ENCODE peak calls at places on chromosomes 1 and 21, in seven cellular contexts. R, E, V, L, B, H and Z are unnamed samples.

GRCh38 chr1:44500181-44501021 is 95.3 kb downstream of the RNF220 start:
- DNase-seq in R (peak; percentile 15), E (peak; percentile 85), V (no peak), L (peak; percentile 50), B (no peak), H (peak; percentile 53), Z (no peak)

GRCh38 chr1:6998267-6998666 is 213.0 kb downstream of the CAMTA1 start:
- DNase-seq in R (no peak), E (peak; percentile 80), V (peak; percentile 58), L (peak; percentile 87), B (peak; percentile 17), H (no peak), Z (no peak)

GRCh38 chr1:77976433-77977076 is 2.3 kb downstream of the FUBP1 start:
- DNase-seq in R (no peak), E (peak; percentile 44), V (no peak), L (no peak), B (no peak), H (no peak), Z (no peak)

GRCh38 chr1:117673405-117673804 is 67.6 kb downstream of the TENT5C start:
- DNase-seq in R (peak; percentile 92), E (no peak), V (no peak), L (no peak), B (no peak), H (no peak), Z (no peak)

GRCh38 chr1:101364370-101365120 is 127.7 kb downstream of the S1PR1 start:
- DNase-seq in R (no peak), E (no peak), V (no peak), L (no peak), B (no peak), H (no peak), Z (no peak)

GRCh38 chr21:16969636-16970035 is 543.2 kb upstream of the CXADR start:
- DNase-seq in R (no peak), E (no peak), V (no peak), L (no peak), B (no peak), H (no peak), Z (no peak)

GRCh38 chr21:15240846-15241245 is 176.0 kb upstream of the NRIP1 start:
- DNase-seq in R (peak; percentile 40), E (no peak), V (no peak), L (no peak), B (no peak), H (no peak), Z (no peak)

GRCh38 chr1:151846062-151846568 is 6.5 kb upstream of the C2CD4D start:
- DNase-seq in R (peak; percentile 74), E (peak; percentile 72), V (no peak), L (peak; percentile 18), B (no peak), H (no peak), Z (no peak)

GRCh38 chr1:2451744-2452582 is 24.1 kb upstream of the PLCH2 start:
- DNase-seq in R (peak; percentile 80), E (peak; percentile 53), V (no peak), L (peak; percentile 75), B (no peak), H (peak; percentile 36), Z (no peak)

GRCh38 chr1:203556047-203556851 is 62.3 kb downstream of the OPTC start:
- DNase-seq in R (peak; percentile 46), E (peak; percentile 45), V (no peak), L (no peak), B (no peak), H (peak; percentile 71), Z (no peak)

GRCh38 chr1:212980123-212980800 is 29.9 kb downstream of the VASH2 start:
- DNase-seq in R (peak; percentile 78), E (no peak), V (no peak), L (no peak), B (no peak), H (no peak), Z (peak; percentile 20)

GRCh38 chr1:94069649-94070285 is 51.2 kb downstream of the ABCA4 start:
- DNase-seq in R (no peak), E (no peak), V (peak; percentile 65), L (no peak), B (no peak), H (no peak), Z (no peak)

GRCh38 chr21:34582506-34583150 is 32.3 kb downstream of the RCAN1 start:
- DNase-seq in R (peak; percentile 62), E (peak; percentile 43), V (no peak), L (no peak), B (peak; percentile 86), H (peak; percentile 8), Z (peak; percentile 61)

GRCh38 chr1:227357229-227358078 is 39.2 kb upstream of the CDC42BPA start:
- DNase-seq in R (peak; percentile 88), E (peak; percentile 89), V (no peak), L (no peak), B (no peak), H (peak; percentile 3), Z (no peak)

GRCh38 chr1:67250051-67250653 is 57.5 kb upstream of the IL12RB2 start:
- DNase-seq in R (no peak), E (no peak), V (no peak), L (no peak), B (no peak), H (no peak), Z (no peak)

GRCh38 chr1:206002833-206003532 is at the start of gene RAB7B:
- DNase-seq in R (peak; percentile 75), E (peak; percentile 22), V (no peak), L (peak; percentile 26), B (no peak), H (no peak), Z (no peak)

GRCh38 chr1:43007377-43008105 is 48.9 kb upstream of the SLC2A1 start:
- DNase-seq in R (no peak), E (peak; percentile 51), V (no peak), L (no peak), B (no peak), H (peak; percentile 64), Z (no peak)

GRCh38 chr1:12206238-12206637 is 23.6 kb upstream of the VPS13D start:
- DNase-seq in R (no peak), E (no peak), V (no peak), L (no peak), B (no peak), H (no peak), Z (no peak)

GRCh38 chr1:23814016-23814415 is 11.2 kb downstream of the HMGCL start:
- DNase-seq in R (peak; percentile 30), E (no peak), V (no peak), L (no peak), B (no peak), H (no peak), Z (no peak)

GRCh38 chr1:91827094-91828006 is 58.6 kb downstream of the TGFBR3 start:
- DNase-seq in R (no peak), E (peak; percentile 34), V (no peak), L (no peak), B (no peak), H (no peak), Z (no peak)

GRCh38 chr21:39007985-39008384 is 175.3 kb downstream of the PSMG1 start:
- DNase-seq in R (no peak), E (no peak), V (no peak), L (no peak), B (no peak), H (no peak), Z (no peak)

GRCh38 chr1:41239988-41240610 is 2.0 kb downstream of the SCMH1 start:
- DNase-seq in R (peak; percentile 88), E (no peak), V (peak; percentile 12), L (no peak), B (no peak), H (no peak), Z (peak; percentile 50)

GRCh38 chr1:117171900-117172501 is 38.7 kb downstream of the VTCN1 start:
- DNase-seq in R (peak; percentile 84), E (peak; percentile 51), V (no peak), L (no peak), B (no peak), H (no peak), Z (no peak)